ENCODE peak calls at places on chromosomes 2 and 18, in nine cellular contexts. Q, O, C, Z, H, T, W, I and D are unnamed samples. For H3K4me1, the result is how much of the 10 kb centered on the place peaks cover.

GRCh38 chr18:59547691-59548182 is 149.5 kb downstream of the CCBE1 start:
- DNase-seq in Q (no peak), O (no peak), C (no peak), Z (no peak), H (no peak), T (peak), W (no peak), I (no peak), D (peak)

GRCh38 chr2:203909192-203909945 is 27.2 kb upstream of the ICOS start:
- DNase-seq in Q (no peak), O (no peak), C (peak), Z (peak), H (no peak), T (peak), W (no peak), I (no peak), D (no peak)

GRCh38 chr2:8118940-8119781 is 562.7 kb upstream of the ID2 start:
- DNase-seq in Q (peak), O (no peak), C (no peak), Z (peak), H (no peak), T (no peak), W (no peak), I (no peak), D (no peak)

GRCh38 chr2:32792416-32792815 is 154.3 kb upstream of the LTBP1 start:
- DNase-seq in Q (peak), O (no peak), C (no peak), Z (no peak), H (peak), T (no peak), W (no peak), I (no peak), D (no peak)

GRCh38 chr2:74146929-74147728 is 583 bp downstream of the BOLA3 start:
- DNase-seq in Q (no peak), O (no peak), C (no peak), Z (no peak), H (no peak), T (peak), W (no peak), I (no peak), D (peak)

GRCh38 chr2:53210538-53210937 is 557.1 kb upstream of the CHAC2 start:
- DNase-seq in Q (no peak), O (no peak), C (no peak), Z (no peak), H (no peak), T (no peak), W (no peak), I (no peak), D (no peak)

GRCh38 chr18:28357785-28358401 is 181.0 kb upstream of the CDH2 start:
- DNase-seq in Q (no peak), O (no peak), C (no peak), Z (no peak), H (no peak), T (no peak), W (no peak), I (peak), D (no peak)

GRCh38 chr18:40258298-40258697 is 1696.7 kb upstream of the PIK3C3 start:
- DNase-seq in Q (no peak), O (no peak), C (no peak), Z (no peak), H (no peak), T (peak), W (no peak), I (no peak), D (no peak)

GRCh38 chr2:134183679-134184078 is 70.2 kb upstream of the MGAT5 start:
- DNase-seq in Q (no peak), O (no peak), C (no peak), Z (no peak), H (no peak), T (no peak), W (no peak), I (no peak), D (no peak)

GRCh38 chr2:37344453-37345361 is at the start of gene QPCT:
- DNase-seq in Q (peak), O (peak), C (peak), Z (peak), H (peak), T (peak), W (peak), I (no peak), D (peak)
- H3K4me1 ChIP-seq in Q (under half), O (under half), C (under half), Z (under half), H (under half), T (under half), W (under half), I (under half), D (under half)

GRCh38 chr2:214545881-214546280 is 135.0 kb downstream of the VWC2L start:
- DNase-seq in Q (no peak), O (no peak), C (no peak), Z (no peak), H (no peak), T (peak), W (no peak), I (no peak), D (no peak)

GRCh38 chr2:214542251-214542650 is 131.4 kb downstream of the VWC2L start:
- DNase-seq in Q (no peak), O (no peak), C (no peak), Z (no peak), H (no peak), T (peak), W (no peak), I (no peak), D (no peak)

GRCh38 chr2:214542866-214543265 is 132.0 kb downstream of the VWC2L start:
- DNase-seq in Q (no peak), O (no peak), C (no peak), Z (no peak), H (no peak), T (peak), W (no peak), I (no peak), D (peak)

GRCh38 chr2:214547931-214548330 is 137.1 kb downstream of the VWC2L start:
- DNase-seq in Q (no peak), O (no peak), C (no peak), Z (no peak), H (no peak), T (no peak), W (no peak), I (no peak), D (no peak)

DNA sequence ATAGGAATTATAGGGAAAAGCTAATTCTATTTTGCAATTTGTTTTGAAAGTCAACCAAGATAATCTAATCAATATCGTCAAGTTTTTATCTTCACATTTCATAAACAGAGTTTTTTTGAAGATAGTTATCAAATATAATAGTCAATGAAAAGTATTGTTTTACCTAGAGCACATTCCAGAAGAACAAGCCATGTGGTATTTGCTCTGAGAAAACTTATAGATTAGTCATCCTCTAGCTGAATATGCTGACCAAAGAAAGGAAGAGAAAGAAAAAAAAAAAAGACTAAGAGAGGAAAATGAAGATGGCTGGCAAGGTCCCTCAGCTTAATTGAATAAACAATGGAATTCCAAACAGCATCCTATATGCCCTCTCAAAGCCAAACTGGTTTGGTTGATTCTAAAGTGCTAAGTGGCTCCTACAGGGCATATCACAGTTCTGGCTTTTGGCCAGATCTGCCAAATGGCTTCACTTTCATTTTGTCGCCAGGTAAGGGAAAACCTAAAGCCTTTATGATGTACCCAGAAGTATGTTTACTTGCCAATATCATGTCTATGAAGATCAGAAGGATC is 132.6 kb downstream of the VWC2L start:
- DNase-seq in Q (no peak), O (no peak), C (no peak), Z (no peak), H (no peak), T (peak), W (no peak), I (no peak), D (no peak)
- H3K4me3 ChIP-seq in Q (no peak), O (no peak), C (no peak), Z (no peak), H (no peak), T (no peak), W (no peak), I (no peak), D (no peak)

GRCh38 chr18:9872823-9873222 is 12.9 kb upstream of the TXNDC2 start:
- DNase-seq in Q (no peak), O (no peak), C (no peak), Z (no peak), H (no peak), T (no peak), W (no peak), I (no peak), D (no peak)
- H3K4me1 ChIP-seq in Q (under half), O (under half), C (under half), Z (under half), H (under half), T (under half), W (under half), I (under half), D (under half)

DNA sequence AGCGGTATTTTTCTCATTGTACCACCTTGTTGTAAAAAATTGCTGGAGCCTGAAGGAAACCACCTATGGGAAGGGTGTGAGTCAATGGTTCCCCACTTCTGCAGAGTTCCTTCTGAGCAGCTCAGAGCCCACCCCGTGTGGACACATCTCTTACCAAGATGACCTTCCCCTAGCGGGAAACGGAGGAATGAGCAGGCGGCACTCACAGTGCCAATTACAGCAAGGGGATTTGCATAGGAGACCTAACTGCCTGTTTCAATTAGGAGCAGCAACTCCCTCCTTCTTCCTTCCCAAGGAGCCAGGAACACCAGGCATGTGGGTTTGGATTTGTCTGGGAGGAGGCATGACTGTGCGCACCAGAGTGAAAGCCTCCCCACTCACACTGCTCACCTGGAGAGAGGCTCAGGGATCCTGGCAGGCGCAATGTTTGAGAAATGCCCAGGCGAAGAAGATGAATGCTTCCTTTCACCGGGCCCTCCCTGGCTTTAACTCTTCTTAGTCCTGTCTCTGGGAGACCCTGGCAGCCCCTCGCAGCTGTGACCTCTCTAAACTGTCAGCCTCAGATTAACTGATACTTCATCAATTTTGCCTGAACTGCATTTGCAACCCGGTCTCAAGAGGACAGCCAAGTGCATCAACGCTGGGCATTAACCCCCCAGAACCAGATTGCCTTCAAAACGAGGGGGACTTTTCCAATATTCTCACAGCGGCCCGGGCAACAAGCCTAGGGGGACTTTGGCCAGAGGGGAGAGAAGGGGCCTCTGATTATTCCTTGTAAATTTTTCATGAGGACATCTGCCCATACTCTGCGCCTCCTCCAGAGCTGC is 94.0 kb downstream of the CMPK2 start:
- DNase-seq in Q (no peak), O (no peak), C (no peak), Z (no peak), H (no peak), T (no peak), W (no peak), I (no peak), D (no peak)
- H3K4me3 ChIP-seq in Q (no peak), O (no peak), C (no peak), Z (no peak), H (no peak), T (no peak), W (no peak), I (no peak), D (no peak)

DNA sequence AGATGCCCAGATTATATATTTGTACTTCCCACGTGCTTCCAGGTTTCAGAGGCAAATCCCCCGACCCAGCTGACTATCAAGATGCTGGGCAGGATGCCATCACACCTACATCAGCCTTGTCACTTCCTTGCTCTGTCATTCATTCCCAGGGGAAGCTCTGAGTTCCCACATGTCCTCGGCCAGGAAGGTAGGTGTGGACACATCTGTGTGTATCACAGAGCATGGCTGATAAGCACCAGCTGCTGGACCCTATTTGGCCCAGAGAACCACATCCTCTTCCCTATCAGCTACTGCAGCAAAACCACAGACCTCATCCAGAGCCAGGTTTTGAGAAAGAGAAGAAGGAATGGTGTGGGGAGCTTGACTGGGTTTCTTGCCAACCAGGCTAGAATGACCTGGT is 31.9 kb upstream of the ITGA6 start:
- DNase-seq in Q (no peak), O (no peak), C (no peak), Z (no peak), H (no peak), T (peak), W (no peak), I (no peak), D (no peak)
- H3K4me1 ChIP-seq in Q (under half), O (under half), C (under half), Z (under half), H (half or more), T (under half), W (under half), I (under half), D (under half)

GRCh38 chr2:68251187-68251854 is 1.0 kb downstream of the PPP3R1 start:
- DNase-seq in Q (peak), O (peak), C (peak), Z (peak), H (peak), T (peak), W (peak), I (peak), D (peak)

GRCh38 chr2:68248806-68249205 is 3.5 kb downstream of the PPP3R1 start:
- DNase-seq in Q (no peak), O (no peak), C (no peak), Z (no peak), H (no peak), T (no peak), W (no peak), I (no peak), D (no peak)

GRCh38 chr2:68250652-68251186 is 1.6 kb downstream of the PPP3R1 start:
- DNase-seq in Q (no peak), O (no peak), C (no peak), Z (no peak), H (no peak), T (no peak), W (peak), I (no peak), D (no peak)

GRCh38 chr2:68251855-68252406 is 401 bp downstream of the PPP3R1 start:
- DNase-seq in Q (peak), O (no peak), C (peak), Z (peak), H (peak), T (no peak), W (peak), I (no peak), D (no peak)

GRCh38 chr2:68250196-68250595 is 2.1 kb downstream of the PPP3R1 start:
- DNase-seq in Q (no peak), O (no peak), C (no peak), Z (no peak), H (no peak), T (no peak), W (no peak), I (no peak), D (peak)
- H3K4me3 ChIP-seq in Q (peak), O (peak), C (no peak), Z (peak), H (peak), T (peak), W (peak), I (no peak), D (peak)

DNA sequence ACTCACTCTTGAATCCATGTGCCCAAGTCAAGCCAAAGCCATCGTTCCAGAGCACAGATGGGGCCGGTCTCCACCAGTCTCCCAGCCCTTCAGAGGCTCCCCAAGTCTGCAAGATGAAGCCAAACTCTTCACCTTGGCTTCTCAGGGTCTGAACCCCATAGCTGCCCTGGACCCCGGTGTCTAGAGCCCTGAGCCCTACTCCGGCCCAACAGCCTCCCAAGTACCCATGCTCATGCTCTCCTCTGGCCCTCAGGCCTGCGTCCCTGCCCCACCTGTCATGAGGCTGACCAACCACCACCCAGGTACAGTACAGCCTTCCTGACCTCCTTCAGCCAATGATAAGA is 46.0 kb downstream of the ZNF516 start:
- DNase-seq in Q (no peak), O (no peak), C (no peak), Z (no peak), H (no peak), T (no peak), W (no peak), I (no peak), D (no peak)
- H3K4me1 ChIP-seq in Q (under half), O (under half), C (half or more), Z (under half), H (half or more), T (under half), W (half or more), I (under half), D (half or more)